ENCODE peak calls at places on chromosomes 2 and 18, in four cellular contexts. T is small intestine; U is CD8-positive, alpha-beta T cell; K is pancreas. R is an unnamed sample.

GRCh38 chr18:77524909-77525308 is 275.3 kb downstream of the GALR1 start:
- DNase-seq in K (no peak), T (no peak), U (no peak), R (no peak)

GRCh38 chr18:25310045-25310444 is 41.9 kb downstream of the ZNF521 start:
- DNase-seq in K (no peak), U (no peak), T (no peak), R (no peak)

GRCh38 chr18:35201502-35201901 is 39.3 kb upstream of the ZNF397 start:
- DNase-seq in K (no peak), U (no peak), T (no peak), R (no peak)

GRCh38 chr2:48131503-48132293 is 225.4 kb upstream of the FBXO11 start:
- DNase-seq in U (no peak), K (no peak), T (no peak), R (no peak)

GRCh38 chr2:226158229-226158628 is 641.4 kb downstream of the IRS1 start:
- DNase-seq in U (no peak), K (no peak), T (no peak), R (no peak)

GRCh38 chr2:850429-850828 is 100.2 kb upstream of the SNTG2 start:
- DNase-seq in K (no peak), U (no peak), T (no peak), R (no peak)

GRCh38 chr2:63378589-63378988 is 209.7 kb downstream of the WDPCP start:
- DNase-seq in T (no peak), U (no peak), K (no peak), R (no peak)

GRCh38 chr2:48715956-48716355 is 39.6 kb downstream of the LHCGR start:
- DNase-seq in T (no peak), U (no peak), K (no peak), R (no peak)

GRCh38 chr18:28127763-28128737 is 48.9 kb downstream of the CDH2 start:
- DNase-seq in K (no peak), T (no peak), U (no peak), R (no peak)

GRCh38 chr2:11303290-11304013 is 41.0 kb downstream of the ROCK2 start:
- DNase-seq in U (no peak), K (no peak), T (no peak), R (no peak)

GRCh38 chr2:120675460-120676130 is 60.1 kb upstream of the GLI2 start:
- DNase-seq in K (peak; percentile 89), U (peak; percentile 29), T (peak; percentile 47), R (peak; percentile 68)

GRCh38 chr18:59063300-59063895 is 76.3 kb upstream of the SEC11C start:
- DNase-seq in U (no peak), T (no peak), K (no peak), R (no peak)

GRCh38 chr2:88855620-88856408 is 164.3 kb downstream of the RPIA start:
- DNase-seq in U (no peak), K (no peak), T (no peak), R (no peak)

GRCh38 chr2:29580223-29580622 is 341.2 kb downstream of the ALK start:
- DNase-seq in U (no peak), T (no peak), K (no peak), R (no peak)

GRCh38 chr2:71791501-71792135 is 338.3 kb downstream of the DYSF start:
- DNase-seq in K (no peak), T (no peak), U (no peak), R (no peak)

GRCh38 chr2:138421971-138422335 is 79.6 kb upstream of the SPOPL start:
- DNase-seq in K (no peak), T (no peak), U (no peak), R (no peak)

GRCh38 chr2:135600915-135601314 is 69.6 kb downstream of the R3HDM1 start:
- DNase-seq in U (no peak), T (no peak), K (no peak), R (no peak)

GRCh38 chr2:234308814-234309195 is 188.1 kb downstream of the ARL4C start:
- DNase-seq in K (no peak), T (peak; percentile 44), U (peak; percentile 63), R (peak; percentile 69)

GRCh38 chr2:223041527-223042109 is 10.4 kb upstream of the KCNE4 start:
- DNase-seq in T (no peak), U (no peak), K (peak; percentile 80), R (peak; percentile 18)

GRCh38 chr18:50158866-50159653 is 35.9 kb downstream of the MYO5B start:
- DNase-seq in U (no peak), K (no peak), T (peak; percentile 84), R (no peak)

GRCh38 chr2:178650554-178650953 is 156.7 kb downstream of the TTN start:
- DNase-seq in U (no peak), K (no peak), T (no peak), R (no peak)

GRCh38 chr2:47798628-47799027 is 15.7 kb downstream of the MSH6 start:
- DNase-seq in T (no peak), K (no peak), U (no peak), R (no peak)

GRCh38 chr18:79698668-79699335 is 19.2 kb downstream of the CTDP1 start:
- DNase-seq in K (no peak), U (no peak), T (no peak), R (no peak)

GRCh38 chr2:101038455-101039255 is 36.6 kb downstream of the RPL31 start:
- DNase-seq in U (no peak), T (peak; percentile 27), K (no peak), R (no peak)

GRCh38 chr2:128452536-128453530 is 134.2 kb upstream of the HS6ST1 start:
- DNase-seq in T (no peak), K (no peak), U (no peak), R (peak; percentile 32)

DNA sequence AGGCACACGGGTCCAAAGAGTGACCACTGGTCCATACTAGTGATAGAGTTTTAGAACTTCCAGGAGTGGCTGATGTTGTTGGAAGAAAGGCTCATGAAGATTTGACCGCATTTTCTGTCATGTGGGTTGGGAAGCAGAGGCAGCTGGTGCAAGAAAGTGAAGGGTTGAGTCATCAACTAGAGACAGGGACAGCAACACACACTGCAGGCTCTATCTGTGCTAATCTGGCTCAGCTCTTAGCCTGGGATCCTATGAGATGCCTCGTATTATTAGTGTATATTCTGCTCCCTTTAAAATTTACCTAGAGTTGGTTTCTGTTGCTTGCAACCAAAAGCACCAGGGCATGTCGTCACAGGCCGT is 2.5 kb upstream of the SH3RF3 start:
- DNase-seq in K (no peak), T (no peak), U (no peak), R (peak; percentile 39)
- H3K27me3 ChIP-seq in K (no peaks in the 10 kb centered on the region), T (peaks cover 3% of the 10 kb centered on the region), U (no peaks in the 10 kb centered on the region), R (peaks cover 4% of the 10 kb centered on the region)

GRCh38 chr2:74079522-74080341 is 68.0 kb downstream of the BOLA3 start:
- DNase-seq in T (no peak), U (no peak), K (no peak), R (no peak)

GRCh38 chr2:74080346-74080745 is 67.4 kb downstream of the BOLA3 start:
- DNase-seq in K (no peak), U (no peak), T (peak; percentile 11), R (no peak)

GRCh38 chr2:74083750-74084149 is 64.0 kb downstream of the BOLA3 start:
- DNase-seq in K (no peak), U (no peak), T (no peak), R (no peak)

GRCh38 chr2:74078467-74078866 is 69.2 kb downstream of the BOLA3 start:
- DNase-seq in U (no peak), K (no peak), T (no peak), R (no peak)

DNA sequence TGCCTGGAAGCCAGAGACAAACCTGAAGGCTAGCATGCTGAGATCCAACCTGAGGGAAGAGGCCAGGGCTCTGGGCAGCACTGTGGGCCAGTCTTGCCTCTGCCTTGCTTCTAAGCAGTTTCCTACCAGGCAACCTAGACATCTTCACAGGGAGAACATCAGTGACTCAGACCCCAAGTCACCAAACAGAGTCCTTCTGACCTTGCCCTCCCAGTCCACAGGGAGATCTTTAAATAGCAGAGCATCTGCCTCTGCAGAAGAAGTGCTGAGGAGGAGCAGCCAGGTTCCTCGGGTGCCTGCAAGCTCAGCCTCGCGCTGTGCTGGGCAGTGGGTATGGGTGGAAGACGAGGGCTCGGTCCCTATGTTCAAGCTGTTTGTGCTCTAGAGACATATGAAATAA is 66.7 kb downstream of the BOLA3 start:
- DNase-seq in T (no peak), K (no peak), U (no peak), R (no peak)
- H3K36me3 ChIP-seq in T (peaks cover 10% of the 10 kb centered on the region), K (no peaks in the 10 kb centered on the region), U (peaks cover 20% of the 10 kb centered on the region), R (no peaks in the 10 kb centered on the region)

GRCh38 chr18:11148655-11149440 is 521 bp downstream of the PIEZO2 start:
- DNase-seq in T (no peak), K (peak; percentile 68), U (no peak), R (no peak)
- H3K27me3 ChIP-seq in T (peaks cover 14% of the 10 kb centered on the region), K (no peaks in the 10 kb centered on the region), U (no peaks in the 10 kb centered on the region), R (peaks cover 12% of the 10 kb centered on the region)

DNA sequence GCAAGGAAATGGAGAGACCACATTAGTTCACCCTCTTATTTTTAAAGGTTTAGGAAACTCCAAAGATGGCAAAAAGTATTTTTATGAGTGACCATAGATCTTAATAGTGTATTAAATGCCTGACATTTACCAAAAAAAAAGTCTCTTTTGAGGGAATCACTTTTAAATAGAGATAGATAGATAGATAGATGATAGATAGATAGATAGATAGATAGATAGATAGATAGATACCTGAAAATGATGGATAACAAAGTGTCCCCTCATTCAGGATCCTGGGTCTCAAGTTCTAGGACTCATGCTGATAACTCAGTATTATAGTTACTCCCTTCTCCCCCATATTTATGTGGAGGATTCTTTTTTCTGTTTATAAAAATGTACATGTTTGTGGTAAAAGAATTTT is 52.8 kb downstream of the FARP2 start:
- DNase-seq in U (no peak), T (no peak), K (no peak), R (no peak)
- H3K36me3 ChIP-seq in U (peaks cover 10% of the 10 kb centered on the region), T (peaks cover 21% of the 10 kb centered on the region), K (peaks cover 9% of the 10 kb centered on the region), R (peaks cover 86% of the 10 kb centered on the region)